ENCODE peak calls at places on chromosomes 6 and 20, in six cellular contexts. A, S, Q, X, C and T are unnamed samples.

GRCh38 chr20:6768228-6769185 is 1.0 kb downstream of the BMP2 start:
- DNase-seq in A (no peak), C (no peak), X (no peak), Q (no peak), S (no peak), T (no peak)

GRCh38 chr20:5987383-5987782 is 36.9 kb downstream of the MCM8 start:
- DNase-seq in Q (no peak), A (no peak), S (no peak), C (no peak), X (no peak), T (no peak)

GRCh38 chr6:63351995-63352586 is 32.3 kb upstream of the LGSN start:
- DNase-seq in S (no peak), C (no peak), Q (peak; percentile 34), X (no peak), A (peak; percentile 78), T (no peak)

GRCh38 chr20:13515796-13516533 is 122.8 kb downstream of the TASP1 start:
- DNase-seq in X (no peak), C (no peak), S (no peak), A (no peak), Q (no peak), T (no peak)

GRCh38 chr20:44017905-44018683 is 103.4 kb downstream of the TOX2 start:
- DNase-seq in X (no peak), C (no peak), S (no peak), A (no peak), Q (no peak), T (no peak)

GRCh38 chr6:153024401-153025017 is 22.0 kb upstream of the MTRF1L start:
- DNase-seq in X (peak; percentile 19), C (peak; percentile 65), Q (peak; percentile 45), S (peak; percentile 15), A (peak; percentile 75), T (peak; percentile 12)

GRCh38 chr6:39088331-39088730 is 26.7 kb downstream of the SAYSD1 start:
- DNase-seq in S (no peak), C (peak; percentile 33), A (peak; percentile 39), Q (no peak), X (peak; percentile 50), T (no peak)

GRCh38 chr6:137766596-137767370 is 100.3 kb upstream of the TNFAIP3 start:
- DNase-seq in C (no peak), X (no peak), S (no peak), A (no peak), Q (no peak), T (no peak)

GRCh38 chr20:37356961-37357371 is 11.0 kb downstream of the SRC start:
- DNase-seq in X (no peak), A (no peak), C (no peak), Q (no peak), S (no peak), T (no peak)

GRCh38 chr6:83153958-83154357 is 39.1 kb downstream of the PGM3 start:
- DNase-seq in S (no peak), X (no peak), C (no peak), Q (no peak), A (no peak), T (no peak)

GRCh38 chr6:70506321-70506720 is 60.4 kb upstream of the SDHAF4 start:
- DNase-seq in C (no peak), A (no peak), X (no peak), S (no peak), Q (no peak), T (no peak)

GRCh38 chr20:62735331-62735821 is 26.7 kb downstream of the NTSR1 start:
- DNase-seq in A (no peak), C (no peak), S (no peak), Q (no peak), X (no peak), T (no peak)

GRCh38 chr6:13923527-13924145 is 1.1 kb upstream of the RNF182 start:
- DNase-seq in S (no peak), C (peak; percentile 45), X (no peak), Q (no peak), A (no peak), T (no peak)

GRCh38 chr20:47178277-47178676 is 178.2 kb downstream of the ZMYND8 start:
- DNase-seq in X (no peak), C (no peak), A (no peak), Q (no peak), S (no peak), T (no peak)

GRCh38 chr20:47178851-47179250 is 177.6 kb downstream of the ZMYND8 start:
- DNase-seq in S (no peak), C (no peak), Q (no peak), X (no peak), A (no peak), T (no peak)

GRCh38 chr20:47175501-47175900 is 181.0 kb downstream of the ZMYND8 start:
- DNase-seq in S (no peak), X (no peak), C (no peak), A (no peak), Q (no peak), T (no peak)

GRCh38 chr20:47179267-47179666 is 177.2 kb downstream of the ZMYND8 start:
- DNase-seq in A (no peak), Q (no peak), X (no peak), C (no peak), S (no peak), T (no peak)

DNA sequence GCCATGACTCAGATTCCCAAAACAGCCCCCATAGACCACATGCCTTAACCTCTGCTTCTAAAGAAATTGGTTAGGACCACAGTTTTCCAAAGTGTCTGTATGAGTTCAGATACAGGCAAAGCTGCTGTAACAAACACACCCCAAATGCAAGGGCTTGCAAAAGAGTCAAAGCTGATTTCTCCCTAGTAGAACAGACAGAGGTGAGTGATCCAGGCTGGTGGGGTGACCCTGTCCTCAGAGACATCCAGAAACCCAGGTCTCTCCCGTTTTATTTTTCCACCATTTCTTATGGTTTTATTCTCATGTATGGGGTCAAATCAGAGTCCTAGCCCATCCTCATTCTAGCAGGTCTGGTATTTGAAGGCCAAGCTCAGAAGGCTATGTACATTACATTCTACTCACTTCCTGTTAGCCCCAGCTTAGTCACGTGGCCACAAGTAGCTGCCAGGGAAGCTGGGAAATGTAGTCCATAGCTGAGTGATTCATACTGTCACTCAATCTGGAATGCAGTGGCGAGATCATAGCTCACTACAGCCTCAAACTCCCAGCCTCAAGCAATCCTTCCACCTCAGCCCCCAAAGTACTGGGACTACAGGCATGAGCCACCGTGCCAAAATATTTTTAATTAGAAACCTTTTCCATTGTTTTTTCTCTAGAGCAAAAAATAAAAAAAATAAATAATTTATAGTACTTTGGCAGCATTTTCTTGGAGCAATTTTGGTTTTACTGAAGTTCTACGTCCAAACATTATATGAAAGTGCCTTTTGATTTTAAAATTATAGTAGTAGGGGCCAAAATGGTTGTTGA is 175.2 kb downstream of the ZMYND8 start:
- DNase-seq in S (peak; percentile 56), C (peak; percentile 61), A (peak; percentile 92), Q (no peak), X (no peak), T (peak; percentile 42)
- TF ChIP-seq POLR2AphosphoS5 in S (no peak), C (no peak), A (no peak), Q (no peak), X (no peak), T (no peak)

GRCh38 chr6:33073431-33073871 is at the start of gene HLA-DPA1:
- DNase-seq in A (no peak), Q (peak; percentile 97), C (no peak), S (peak; percentile 42), X (no peak), T (peak; percentile 43)
- TF ChIP-seq POLR2A in A (no peak), Q (peak; percentile 98), C (no peak), S (peak; percentile 100), X (no peak), T (peak; percentile 99)

DNA sequence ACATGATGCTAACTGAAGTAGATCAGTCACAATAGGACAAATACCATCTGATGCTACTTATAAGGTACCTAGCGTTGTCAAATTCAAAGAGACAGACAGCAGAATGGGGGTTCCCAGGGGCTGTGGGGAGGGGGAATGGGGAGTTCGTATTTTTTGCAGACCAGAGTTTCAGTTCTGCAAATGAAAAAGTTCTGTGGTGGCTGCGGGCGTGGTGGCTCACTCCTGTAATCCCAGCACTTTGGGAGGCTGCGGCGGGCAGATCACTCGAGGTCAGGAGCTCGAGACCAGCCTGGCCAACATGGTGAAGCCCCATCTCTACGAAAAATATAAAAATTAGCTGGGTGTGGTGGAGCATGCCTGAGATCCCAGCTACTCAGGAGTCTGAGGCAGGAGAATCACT is 68.1 kb downstream of the SLC22A23 start:
- DNase-seq in S (peak; percentile 21), C (no peak), Q (peak; percentile 62), A (no peak), X (no peak), T (no peak)
- TF ChIP-seq TAF1 in S (no peak), C (no peak), Q (no peak), A (no peak), X (no peak), T (no peak)

GRCh38 chr6:109381747-109382575 is at the start of gene CD164:
- DNase-seq in C (peak; percentile 92), S (peak; percentile 80), A (peak; percentile 87), Q (peak; percentile 83), X (peak; percentile 75), T (peak; percentile 84)
- TF ChIP-seq POLR2AphosphoS5 in C (peak; percentile 84), S (peak; percentile 98), A (peak; percentile 86), Q (peak; percentile 98), X (peak; percentile 94), T (peak; percentile 99)

GRCh38 chr20:31662372-31662854 is 24.7 kb downstream of the COX4I2 start:
- DNase-seq in X (no peak), C (no peak), Q (no peak), S (no peak), A (no peak), T (no peak)

GRCh38 chr20:31664696-31665354 is 27.1 kb downstream of the COX4I2 start:
- DNase-seq in A (no peak), X (no peak), S (no peak), C (peak; percentile 9), Q (no peak), T (no peak)

GRCh38 chr20:31663838-31664695 is 26.4 kb downstream of the COX4I2 start:
- DNase-seq in Q (no peak), S (no peak), X (no peak), C (no peak), A (peak; percentile 97), T (no peak)

GRCh38 chr20:31663524-31663837 is 25.8 kb downstream of the COX4I2 start:
- DNase-seq in A (no peak), S (no peak), C (no peak), X (no peak), Q (no peak), T (no peak)

DNA sequence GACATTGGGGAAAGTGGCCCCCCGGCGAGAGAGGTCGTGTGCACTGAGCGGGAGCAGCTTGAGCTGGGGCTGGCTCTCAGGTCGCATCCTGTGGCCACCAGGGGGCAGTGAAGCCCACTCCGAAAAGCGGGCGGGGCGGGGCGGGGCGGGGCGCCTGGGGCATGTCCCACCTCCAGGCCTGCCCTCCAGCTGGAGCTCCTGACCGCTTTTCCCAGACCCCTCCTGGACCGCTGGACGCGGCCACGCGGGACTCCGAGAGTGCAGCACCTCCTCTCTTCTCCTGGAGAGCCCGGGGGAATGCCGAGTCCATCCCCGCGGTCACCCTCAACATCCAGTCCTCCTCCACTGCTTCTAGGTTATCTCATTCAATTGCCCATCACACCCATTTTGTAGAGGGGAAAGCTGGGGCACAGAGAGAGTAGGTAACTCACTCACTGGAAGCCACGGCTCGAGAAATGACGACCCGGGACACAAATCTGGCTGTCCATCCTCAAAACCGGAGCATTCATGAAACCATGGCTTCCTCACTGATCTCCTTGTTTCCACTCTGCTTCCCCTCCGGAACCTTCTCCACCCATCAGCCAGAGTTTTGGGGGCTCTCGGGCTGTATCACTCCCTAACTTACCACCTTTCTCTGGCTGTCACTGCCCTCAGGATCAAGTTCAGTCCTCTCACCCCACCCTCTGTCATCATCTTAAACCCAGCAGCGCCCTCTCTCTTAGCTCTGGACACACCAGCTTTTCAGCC is 24.1 kb downstream of the COX4I2 start:
- DNase-seq in S (peak; percentile 83), A (peak; percentile 76), Q (no peak), C (peak; percentile 93), X (peak; percentile 23), T (peak; percentile 83)
- TF ChIP-seq POLR2A in S (no peak), A (peak; percentile 87), Q (no peak), C (peak; percentile 64), X (no peak), T (peak; percentile 26)

GRCh38 chr6:119181046-119181445 is 102.6 kb upstream of the FAM184A start:
- DNase-seq in X (no peak), C (no peak), Q (no peak), S (no peak), A (no peak), T (no peak)
- TF ChIP-seq TAF1 in X (no peak), C (no peak), Q (no peak), S (no peak), A (no peak), T (no peak)